ENCODE peak calls at places on chromosomes 13 and 19, in six cellular contexts. V is ascending aorta, L is stomach, M is right lobe of liver, D is osteocyte, U is foreskin fibroblast. Q is an unnamed sample.

GRCh38 chr19:45507864-45508680 is 793 bp downstream of the VASP start:
- DNase-seq in L (peak), V (no peak), M (no peak), D (no peak), U (no peak), Q (no peak)

GRCh38 chr13:93425411-93425810 is 198.8 kb downstream of the GPC6 start:
- DNase-seq in M (no peak), L (no peak), V (no peak), U (no peak), D (no peak), Q (no peak)

GRCh38 chr13:23279321-23279720 is 98.5 kb downstream of the SGCG start:
- DNase-seq in D (no peak), U (no peak), M (no peak), L (no peak), V (no peak), Q (no peak)

GRCh38 chr13:98565726-98566577 is 11.0 kb downstream of the STK24 start:
- DNase-seq in L (peak), D (no peak), U (no peak), M (no peak), V (peak), Q (no peak)

GRCh38 chr19:15452111-15453047 is 2.6 kb upstream of the WIZ start:
- DNase-seq in V (peak), U (peak), M (peak), D (peak), L (peak), Q (no peak)

GRCh38 chr19:15072930-15073647 is 8.9 kb upstream of the OR1I1 start:
- DNase-seq in U (no peak), M (no peak), V (no peak), L (no peak), D (no peak), Q (no peak)

GRCh38 chr13:100721885-100722512 is 47.4 kb upstream of the TMTC4 start:
- DNase-seq in L (peak), V (no peak), D (no peak), U (peak), M (peak), Q (no peak)

GRCh38 chr19:19485161-19485997 is 30.0 kb downstream of the TSSK6 start:
- DNase-seq in U (peak), M (no peak), D (no peak), V (no peak), L (no peak), Q (no peak)

GRCh38 chr19:18477974-18478373 is 40.0 kb upstream of the ISYNA1 start:
- DNase-seq in D (no peak), V (no peak), L (no peak), U (no peak), M (no peak), Q (no peak)

GRCh38 chr13:46615888-46616531 is 63.0 kb downstream of the LRCH1 start:
- DNase-seq in U (no peak), M (no peak), L (no peak), D (no peak), V (no peak), Q (no peak)

GRCh38 chr19:1045247-1045603 is 5.3 kb downstream of the ABCA7 start:
- DNase-seq in L (peak), D (no peak), M (no peak), U (no peak), V (no peak), Q (no peak)

GRCh38 chr13:59948686-59949085 is 215.0 kb downstream of the DIAPH3 start:
- DNase-seq in M (no peak), V (no peak), U (no peak), L (no peak), D (no peak), Q (no peak)

GRCh38 chr13:86684402-86684801 is 885.2 kb upstream of the SLITRK6 start:
- DNase-seq in V (no peak), D (no peak), L (no peak), U (no peak), M (no peak), Q (no peak)

GRCh38 chr19:35345671-35346111 is 2.0 kb upstream of the FFAR1 start:
- DNase-seq in U (no peak), D (peak), M (peak), V (peak), L (no peak), Q (no peak)

GRCh38 chr13:29922896-29923295 is 72.5 kb upstream of the UBL3 start:
- DNase-seq in D (no peak), M (no peak), U (peak), L (no peak), V (no peak), Q (no peak)

GRCh38 chr19:38263696-38264485 is 482 bp upstream of the SPINT2 start:
- DNase-seq in M (no peak), D (no peak), U (peak), L (peak), V (peak), Q (no peak)

GRCh38 chr13:101149735-101150380 is 266.4 kb downstream of the NALCN start:
- DNase-seq in U (peak), V (no peak), D (no peak), M (no peak), L (no peak), Q (no peak)

GRCh38 chr19:38877781-38878574 is at the start of gene RINL:
- DNase-seq in L (peak), U (no peak), M (no peak), D (no peak), V (no peak), Q (no peak)

GRCh38 chr19:39200818-39201145 is 3.3 kb downstream of the SYCN start:
- DNase-seq in M (no peak), D (no peak), U (no peak), L (no peak), V (no peak), Q (no peak)

GRCh38 chr13:86000546-86000945 is 201.3 kb upstream of the SLITRK6 start:
- DNase-seq in L (no peak), D (no peak), V (no peak), M (no peak), U (no peak), Q (no peak)

GRCh38 chr19:13734751-13735150 is 29.6 kb upstream of the MRI1 start:
- DNase-seq in U (no peak), L (no peak), D (no peak), V (no peak), M (no peak), Q (no peak)

GRCh38 chr19:13732337-13732736 is 32.0 kb upstream of the MRI1 start:
- DNase-seq in L (no peak), D (no peak), V (no peak), M (no peak), U (no peak), Q (no peak)

GRCh38 chr19:13729859-13730258 is 34.5 kb upstream of the MRI1 start:
- DNase-seq in L (no peak), V (no peak), U (no peak), M (no peak), D (no peak), Q (no peak)

GRCh38 chr19:13727798-13728197 is 36.5 kb upstream of the MRI1 start:
- DNase-seq in M (no peak), L (no peak), D (no peak), U (peak), V (peak), Q (no peak)

GRCh38 chr19:13731147-13731964 is 33.0 kb upstream of the MRI1 start:
- DNase-seq in U (peak), V (peak), M (peak), L (peak), D (peak), Q (peak)
- TF ChIP-seq CTCF in U (no peak), V (no peak), M (no peak), L (no peak), D (no peak), Q (no peak)

GRCh38 chr13:65929436-65929835 is 1300.7 kb downstream of the PCDH9 start:
- DNase-seq in V (no peak), D (no peak), U (no peak), L (no peak), M (no peak), Q (no peak)

GRCh38 chr13:65932013-65932412 is 1298.1 kb downstream of the PCDH9 start:
- DNase-seq in M (no peak), V (no peak), D (no peak), U (no peak), L (no peak), Q (no peak)

GRCh38 chr13:65921933-65922332 is 1308.2 kb downstream of the PCDH9 start:
- DNase-seq in D (no peak), L (no peak), M (no peak), U (no peak), V (no peak), Q (no peak)

GRCh38 chr13:65932587-65933239 is 1297.4 kb downstream of the PCDH9 start:
- DNase-seq in U (peak), D (no peak), V (peak), L (no peak), M (no peak), Q (no peak)

DNA sequence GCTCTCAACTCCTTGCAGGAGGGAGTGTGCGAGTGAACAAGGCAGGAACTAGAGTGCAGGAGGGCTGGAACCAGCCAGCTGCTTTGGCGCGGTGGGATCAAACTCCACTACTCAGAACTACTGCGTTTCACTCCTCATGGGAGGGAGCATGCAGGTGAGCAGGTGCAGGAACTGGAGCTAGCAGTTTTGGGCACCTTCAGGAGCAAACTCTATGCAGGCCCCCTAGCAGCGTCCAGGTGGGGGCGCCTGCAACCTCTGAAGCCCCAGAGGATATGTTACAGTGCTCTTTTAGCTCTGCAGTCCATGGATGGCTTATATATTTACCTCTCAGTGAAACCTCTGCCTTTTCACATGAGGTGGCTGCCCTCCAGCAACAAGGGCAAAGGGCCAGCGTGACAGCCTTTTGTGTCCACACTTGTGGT is 1303.4 kb downstream of the PCDH9 start:
- DNase-seq in M (peak), L (peak), U (no peak), V (peak), D (no peak), Q (no peak)
- TF ChIP-seq CTCF in M (peak), L (no peak), U (peak), V (no peak), D (peak), Q (peak)

GRCh38 chr13:33351324-33351723 is 65.8 kb upstream of the STARD13 start:
- DNase-seq in M (no peak), L (no peak), V (no peak), U (no peak), D (no peak), Q (no peak)
- TF ChIP-seq CTCF in M (no peak), L (no peak), V (no peak), U (no peak), D (peak), Q (peak)

GRCh38 chr13:43520331-43520730 is 266.4 kb downstream of the ENOX1 start:
- DNase-seq in V (no peak), D (no peak), M (no peak), U (no peak), L (no peak), Q (no peak)
- TF ChIP-seq CTCF in V (no peak), D (no peak), M (no peak), U (no peak), L (no peak), Q (no peak)

Q was measured in chondrocyte.